ENCODE peak calls at places on chromosome 2, in four cellular contexts. W is NCI-H1417, A is HT1080, D is NCI-H2081 treated with DMSO at 0.1 percent for 48 hours. I is an unnamed sample.

GRCh38 chr2:66555511-66556324 is 120.8 kb downstream of the MEIS1 start:
- DNase-seq in W (peak; percentile 92), A (no peak), D (no peak), I (peak; percentile 75)

GRCh38 chr2:47298739-47299138 is 104.2 kb upstream of the MSH2 start:
- DNase-seq in W (no peak), A (no peak), D (no peak), I (no peak)

GRCh38 chr2:68971591-68972231 is 2.7 kb upstream of the GKN1 start:
- DNase-seq in W (no peak), A (peak; percentile 99), D (no peak), I (peak; percentile 87)

GRCh38 chr2:86213699-86214502 is 14.6 kb downstream of the MRPL35 start:
- DNase-seq in W (no peak), A (no peak), D (no peak), I (no peak)

GRCh38 chr2:232420463-232421188 is 14.0 kb downstream of the ALPG start:
- DNase-seq in W (peak; percentile 84), A (no peak), D (no peak), I (no peak)

GRCh38 chr2:98895221-98895620 is 40.8 kb downstream of the CRACDL start:
- DNase-seq in W (no peak), A (no peak), D (no peak), I (no peak)

GRCh38 chr2:31996571-31997150 is 14.1 kb downstream of the MEMO1 start:
- DNase-seq in W (no peak), A (no peak), D (no peak), I (no peak)

GRCh38 chr2:11692966-11693521 is 23.0 kb upstream of the NTSR2 start:
- DNase-seq in W (peak; percentile 89), A (peak; percentile 61), D (peak; percentile 17), I (peak; percentile 80)

GRCh38 chr2:166344286-166345113 is 31.2 kb downstream of the SCN9A start:
- DNase-seq in W (peak; percentile 1), A (no peak), D (no peak), I (no peak)

GRCh38 chr2:144516417-144516980 is 3.4 kb downstream of the ZEB2 start:
- DNase-seq in W (peak; percentile 11), A (peak; percentile 38), D (no peak), I (no peak)

GRCh38 chr2:71613953-71614925 is 160.9 kb downstream of the DYSF start:
- DNase-seq in W (no peak), A (no peak), D (no peak), I (no peak)

GRCh38 chr2:43459455-43459854 is 136.4 kb downstream of the THADA start:
- DNase-seq in W (no peak), A (peak; percentile 25), D (no peak), I (peak; percentile 69)

GRCh38 chr2:148999451-148999891 is 39.0 kb upstream of the LYPD6B start:
- DNase-seq in W (no peak), A (no peak), D (no peak), I (no peak)

GRCh38 chr2:16205631-16206030 is 265.3 kb downstream of the MYCN start:
- DNase-seq in W (no peak), A (no peak), D (no peak), I (no peak)

GRCh38 chr2:216195565-216195978 is 86.4 kb downstream of the XRCC5 start:
- DNase-seq in W (no peak), A (peak; percentile 93), D (no peak), I (peak; percentile 71)

GRCh38 chr2:109118321-109118720 is 10.7 kb upstream of the SH3RF3 start:
- DNase-seq in W (no peak), A (no peak), D (no peak), I (no peak)

GRCh38 chr2:160257742-160258577 is 57.9 kb upstream of the ITGB6 start:
- DNase-seq in W (no peak), A (no peak), D (no peak), I (no peak)

GRCh38 chr2:65265090-65266045 is 37.7 kb downstream of the ACTR2 start:
- DNase-seq in W (peak; percentile 91), A (peak; percentile 68), D (peak; percentile 12), I (peak; percentile 71)

GRCh38 chr2:3642521-3643215 is 15.3 kb upstream of the ALLC start:
- DNase-seq in W (no peak), A (no peak), D (no peak), I (no peak)

GRCh38 chr2:2409481-2409880 is 78.4 kb upstream of the MYT1L start:
- DNase-seq in W (no peak), A (no peak), D (no peak), I (no peak)

GRCh38 chr2:221347471-221347870 is 224.6 kb downstream of the EPHA4 start:
- DNase-seq in W (no peak), A (peak; percentile 77), D (no peak), I (no peak)

GRCh38 chr2:83016343-83017110 is 1442.6 kb downstream of the SUCLG1 start:
- DNase-seq in W (no peak), A (no peak), D (no peak), I (no peak)

GRCh38 chr2:234451852-234452625 is 44.8 kb downstream of the ARL4C start:
- DNase-seq in W (no peak), A (peak; percentile 90), D (no peak), I (peak; percentile 88)

GRCh38 chr2:72148975-72149555 is 1.4 kb upstream of the CYP26B1 start:
- DNase-seq in W (peak; percentile 72), A (no peak), D (no peak), I (peak; percentile 69)

GRCh38 chr2:144553379-144553778 is 33.5 kb upstream of the ZEB2 start:
- DNase-seq in W (no peak), A (peak; percentile 88), D (no peak), I (no peak)

GRCh38 chr2:190843874-190844699 is 36.5 kb upstream of the GLS start:
- DNase-seq in W (no peak), A (peak; percentile 91), D (no peak), I (no peak)

GRCh38 chr2:4066217-4066616 is 362.8 kb downstream of the DCDC2C start:
- DNase-seq in W (no peak), A (no peak), D (no peak), I (no peak)

GRCh38 chr2:72211359-72211758 is 63.7 kb upstream of the CYP26B1 start:
- DNase-seq in W (no peak), A (peak; percentile 14), D (no peak), I (no peak)

GRCh38 chr2:88087763-88088162 is 20.1 kb downstream of the SMYD1 start:
- DNase-seq in W (no peak), A (no peak), D (no peak), I (no peak)

GRCh38 chr2:63903003-63903402 is 61.3 kb downstream of the UGP2 start:
- DNase-seq in W (no peak), A (no peak), D (no peak), I (no peak)

I was measured in cardiac muscle cell.